ENCODE peak calls at places on chromosome 9, in six cellular contexts. One of them, this sample, is unnamed. For H3K4me1, the result is how much of the 10 kb centered on the place peaks cover.

GRCh38 chr9:134283692-134284265 is 42.5 kb upstream of the RXRA start:
- DNase-seq in lower lobe of right lung: no peak
- DNase-seq in right cardiac atrium: peak
- DNase-seq in prostate gland: no peak
- DNase-seq in left ventricle myocardium inferior: no peak
- DNase-seq in neural progenitor cell: no peak
- DNase-seq in this sample: no peak

GRCh38 chr9:121071356-121071755 is 3.4 kb upstream of the CNTRL start:
- DNase-seq in lower lobe of right lung: no peak
- DNase-seq in right cardiac atrium: no peak
- DNase-seq in prostate gland: no peak
- DNase-seq in left ventricle myocardium inferior: no peak
- DNase-seq in neural progenitor cell: no peak
- DNase-seq in this sample: no peak

GRCh38 chr9:91063471-91063870 is 261.9 kb downstream of the SYK start:
- DNase-seq in lower lobe of right lung: no peak
- DNase-seq in right cardiac atrium: no peak
- DNase-seq in prostate gland: no peak
- DNase-seq in left ventricle myocardium inferior: no peak
- DNase-seq in neural progenitor cell: no peak
- DNase-seq in this sample: no peak

GRCh38 chr9:136062657-136063439 is 32.2 kb downstream of the NACC2 start:
- DNase-seq in lower lobe of right lung: no peak
- DNase-seq in right cardiac atrium: no peak
- DNase-seq in prostate gland: no peak
- DNase-seq in left ventricle myocardium inferior: peak
- DNase-seq in neural progenitor cell: no peak
- DNase-seq in this sample: no peak

GRCh38 chr9:75775966-75776691 is 114.3 kb upstream of the PCSK5 start:
- DNase-seq in lower lobe of right lung: no peak
- DNase-seq in right cardiac atrium: no peak
- DNase-seq in prostate gland: no peak
- DNase-seq in left ventricle myocardium inferior: no peak
- DNase-seq in neural progenitor cell: no peak
- DNase-seq in this sample: no peak

GRCh38 chr9:16275795-16276624 is 594.5 kb downstream of the BNC2 start:
- DNase-seq in lower lobe of right lung: no peak
- DNase-seq in right cardiac atrium: peak
- DNase-seq in prostate gland: peak
- DNase-seq in left ventricle myocardium inferior: no peak
- DNase-seq in neural progenitor cell: no peak
- DNase-seq in this sample: no peak

GRCh38 chr9:134325096-134325812 is 1.0 kb upstream of the RXRA start:
- DNase-seq in lower lobe of right lung: peak
- DNase-seq in right cardiac atrium: peak
- DNase-seq in prostate gland: peak
- DNase-seq in left ventricle myocardium inferior: peak
- DNase-seq in neural progenitor cell: peak
- DNase-seq in this sample: peak

GRCh38 chr9:28883209-28883608 is 1309.9 kb upstream of the C9orf72 start:
- DNase-seq in lower lobe of right lung: no peak
- DNase-seq in right cardiac atrium: no peak
- DNase-seq in prostate gland: no peak
- DNase-seq in left ventricle myocardium inferior: no peak
- DNase-seq in neural progenitor cell: no peak
- DNase-seq in this sample: no peak

GRCh38 chr9:113005777-113006176 is 6.2 kb downstream of the ZNF883 start:
- DNase-seq in lower lobe of right lung: no peak
- DNase-seq in right cardiac atrium: no peak
- DNase-seq in prostate gland: no peak
- DNase-seq in left ventricle myocardium inferior: no peak
- DNase-seq in neural progenitor cell: no peak
- DNase-seq in this sample: peak

GRCh38 chr9:105697871-105698270 is 3.5 kb downstream of the TMEM38B start:
- DNase-seq in lower lobe of right lung: no peak
- DNase-seq in right cardiac atrium: no peak
- DNase-seq in prostate gland: no peak
- DNase-seq in left ventricle myocardium inferior: no peak
- DNase-seq in neural progenitor cell: no peak
- DNase-seq in this sample: no peak

GRCh38 chr9:88628811-88629210 is 93.8 kb downstream of the NXNL2 start:
- DNase-seq in lower lobe of right lung: no peak
- DNase-seq in right cardiac atrium: no peak
- DNase-seq in prostate gland: no peak
- DNase-seq in left ventricle myocardium inferior: no peak
- DNase-seq in neural progenitor cell: no peak
- DNase-seq in this sample: no peak

GRCh38 chr9:5622019-5622418 is 6.9 kb upstream of the RIC1 start:
- DNase-seq in lower lobe of right lung: no peak
- DNase-seq in right cardiac atrium: no peak
- DNase-seq in prostate gland: no peak
- DNase-seq in left ventricle myocardium inferior: no peak
- DNase-seq in neural progenitor cell: no peak
- DNase-seq in this sample: peak

GRCh38 chr9:128416014-128416413 is 4.6 kb upstream of the CERCAM start:
- DNase-seq in lower lobe of right lung: no peak
- DNase-seq in right cardiac atrium: no peak
- DNase-seq in prostate gland: peak
- DNase-seq in left ventricle myocardium inferior: no peak
- DNase-seq in neural progenitor cell: no peak
- DNase-seq in this sample: no peak

GRCh38 chr9:114180701-114181582 is 25.6 kb downstream of the COL27A1 start:
- DNase-seq in lower lobe of right lung: peak
- DNase-seq in right cardiac atrium: peak
- DNase-seq in prostate gland: no peak
- DNase-seq in left ventricle myocardium inferior: peak
- DNase-seq in neural progenitor cell: peak
- DNase-seq in this sample: no peak
- H3K4me1 ChIP-seq in lower lobe of right lung: under half
- H3K4me1 ChIP-seq in right cardiac atrium: under half
- H3K4me1 ChIP-seq in prostate gland: under half
- H3K4me1 ChIP-seq in left ventricle myocardium inferior: half or more
- H3K4me1 ChIP-seq in neural progenitor cell: under half
- H3K4me1 ChIP-seq in this sample: under half

GRCh38 chr9:114484854-114485443 is 20.3 kb downstream of the WHRN start:
- DNase-seq in lower lobe of right lung: no peak
- DNase-seq in right cardiac atrium: no peak
- DNase-seq in prostate gland: no peak
- DNase-seq in left ventricle myocardium inferior: no peak
- DNase-seq in neural progenitor cell: no peak
- DNase-seq in this sample: peak
- H3K4me1 ChIP-seq in lower lobe of right lung: under half
- H3K4me1 ChIP-seq in right cardiac atrium: under half
- H3K4me1 ChIP-seq in prostate gland: under half
- H3K4me1 ChIP-seq in left ventricle myocardium inferior: under half
- H3K4me1 ChIP-seq in neural progenitor cell: under half
- H3K4me1 ChIP-seq in this sample: under half

GRCh38 chr9:87570000-87570834 is 72.5 kb downstream of the DAPK1 start:
- DNase-seq in lower lobe of right lung: no peak
- DNase-seq in right cardiac atrium: no peak
- DNase-seq in prostate gland: no peak
- DNase-seq in left ventricle myocardium inferior: no peak
- DNase-seq in neural progenitor cell: no peak
- DNase-seq in this sample: no peak

GRCh38 chr9:87567047-87567446 is 69.4 kb downstream of the DAPK1 start:
- DNase-seq in lower lobe of right lung: no peak
- DNase-seq in right cardiac atrium: peak
- DNase-seq in prostate gland: no peak
- DNase-seq in left ventricle myocardium inferior: no peak
- DNase-seq in neural progenitor cell: no peak
- DNase-seq in this sample: no peak

GRCh38 chr9:87567566-87567965 is 69.9 kb downstream of the DAPK1 start:
- DNase-seq in lower lobe of right lung: no peak
- DNase-seq in right cardiac atrium: peak
- DNase-seq in prostate gland: no peak
- DNase-seq in left ventricle myocardium inferior: no peak
- DNase-seq in neural progenitor cell: no peak
- DNase-seq in this sample: no peak

GRCh38 chr9:87569008-87569908 is 71.6 kb downstream of the DAPK1 start:
- DNase-seq in lower lobe of right lung: no peak
- DNase-seq in right cardiac atrium: peak
- DNase-seq in prostate gland: no peak
- DNase-seq in left ventricle myocardium inferior: no peak
- DNase-seq in neural progenitor cell: peak
- DNase-seq in this sample: no peak

GRCh38 chr9:87567988-87568800 is 70.5 kb downstream of the DAPK1 start:
- DNase-seq in lower lobe of right lung: no peak
- DNase-seq in right cardiac atrium: peak
- DNase-seq in prostate gland: no peak
- DNase-seq in left ventricle myocardium inferior: no peak
- DNase-seq in neural progenitor cell: no peak
- DNase-seq in this sample: no peak
- H3K4me1 ChIP-seq in lower lobe of right lung: half or more
- H3K4me1 ChIP-seq in right cardiac atrium: under half
- H3K4me1 ChIP-seq in prostate gland: under half
- H3K4me1 ChIP-seq in left ventricle myocardium inferior: under half
- H3K4me1 ChIP-seq in neural progenitor cell: under half
- H3K4me1 ChIP-seq in this sample: under half

GRCh38 chr9:137786511-137786920 is 91.1 kb upstream of the CACNA1B start:
- DNase-seq in lower lobe of right lung: no peak
- DNase-seq in right cardiac atrium: no peak
- DNase-seq in prostate gland: no peak
- DNase-seq in left ventricle myocardium inferior: no peak
- DNase-seq in neural progenitor cell: no peak
- DNase-seq in this sample: no peak

GRCh38 chr9:137787376-137787775 is 90.2 kb upstream of the CACNA1B start:
- DNase-seq in lower lobe of right lung: no peak
- DNase-seq in right cardiac atrium: no peak
- DNase-seq in prostate gland: no peak
- DNase-seq in left ventricle myocardium inferior: no peak
- DNase-seq in neural progenitor cell: no peak
- DNase-seq in this sample: no peak

GRCh38 chr9:137787786-137788505 is 89.6 kb upstream of the CACNA1B start:
- DNase-seq in lower lobe of right lung: no peak
- DNase-seq in right cardiac atrium: no peak
- DNase-seq in prostate gland: no peak
- DNase-seq in left ventricle myocardium inferior: no peak
- DNase-seq in neural progenitor cell: no peak
- DNase-seq in this sample: no peak

GRCh38 chr9:137789295-137789895 is 88.2 kb upstream of the CACNA1B start:
- DNase-seq in lower lobe of right lung: no peak
- DNase-seq in right cardiac atrium: no peak
- DNase-seq in prostate gland: no peak
- DNase-seq in left ventricle myocardium inferior: no peak
- DNase-seq in neural progenitor cell: no peak
- DNase-seq in this sample: no peak

GRCh38 chr9:137788561-137789294 is 88.9 kb upstream of the CACNA1B start:
- DNase-seq in lower lobe of right lung: no peak
- DNase-seq in right cardiac atrium: no peak
- DNase-seq in prostate gland: no peak
- DNase-seq in left ventricle myocardium inferior: no peak
- DNase-seq in neural progenitor cell: no peak
- DNase-seq in this sample: no peak
- H3K4me1 ChIP-seq in lower lobe of right lung: under half
- H3K4me1 ChIP-seq in right cardiac atrium: under half
- H3K4me1 ChIP-seq in prostate gland: under half
- H3K4me1 ChIP-seq in left ventricle myocardium inferior: under half
- H3K4me1 ChIP-seq in neural progenitor cell: under half
- H3K4me1 ChIP-seq in this sample: under half

DNA sequence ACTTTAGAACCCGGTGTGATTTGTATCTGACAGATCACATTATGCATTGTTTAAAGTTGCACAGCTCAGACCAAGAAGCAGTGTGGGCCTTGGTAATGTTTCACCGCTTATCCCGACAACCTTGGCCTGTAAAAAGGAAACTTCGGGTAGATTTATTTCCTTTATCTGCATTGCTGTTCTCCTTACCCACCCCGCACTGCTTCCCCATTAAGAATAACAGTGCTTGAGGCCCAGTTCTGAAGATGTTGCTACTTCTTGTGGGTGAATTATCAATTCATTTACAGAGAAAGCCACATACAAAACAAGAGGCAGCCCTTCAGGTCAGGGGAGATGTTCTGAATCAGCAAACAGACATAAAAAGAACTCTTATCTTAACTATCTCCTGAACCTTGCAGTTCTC is 8.4 kb downstream of the SMARCA2 start:
- DNase-seq in lower lobe of right lung: no peak
- DNase-seq in right cardiac atrium: no peak
- DNase-seq in prostate gland: no peak
- DNase-seq in left ventricle myocardium inferior: no peak
- DNase-seq in neural progenitor cell: no peak
- DNase-seq in this sample: no peak
- H3K4me1 ChIP-seq in lower lobe of right lung: half or more
- H3K4me1 ChIP-seq in right cardiac atrium: under half
- H3K4me1 ChIP-seq in prostate gland: under half
- H3K4me1 ChIP-seq in left ventricle myocardium inferior: half or more
- H3K4me1 ChIP-seq in neural progenitor cell: under half
- H3K4me1 ChIP-seq in this sample: under half

GRCh38 chr9:14318934-14319513 is 5.1 kb upstream of the NFIB start:
- DNase-seq in lower lobe of right lung: no peak
- DNase-seq in right cardiac atrium: no peak
- DNase-seq in prostate gland: no peak
- DNase-seq in left ventricle myocardium inferior: no peak
- DNase-seq in neural progenitor cell: no peak
- DNase-seq in this sample: no peak
- H3K4me1 ChIP-seq in lower lobe of right lung: under half
- H3K4me1 ChIP-seq in right cardiac atrium: under half
- H3K4me1 ChIP-seq in prostate gland: under half
- H3K4me1 ChIP-seq in left ventricle myocardium inferior: half or more
- H3K4me1 ChIP-seq in neural progenitor cell: under half
- H3K4me1 ChIP-seq in this sample: half or more

DNA sequence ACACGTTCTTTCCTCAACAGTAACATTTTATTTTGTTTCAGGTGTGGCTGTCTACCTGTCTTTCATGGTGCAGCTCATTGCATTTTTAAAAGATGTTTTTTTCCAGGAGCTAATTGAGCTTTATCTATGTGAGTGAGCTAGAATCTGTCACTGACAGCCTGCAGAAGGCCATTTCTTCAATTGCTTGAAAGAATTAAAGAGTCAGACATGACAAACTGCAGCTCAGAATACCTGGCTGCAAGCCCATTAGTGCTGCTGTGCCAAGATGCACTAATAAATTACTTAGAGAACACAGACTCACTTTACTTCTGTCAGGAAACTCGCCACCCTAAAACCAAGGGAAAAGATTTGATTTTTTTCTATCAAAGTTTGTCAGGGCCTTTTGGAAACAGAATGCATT is 368.4 kb downstream of the CAAP1 start:
- DNase-seq in lower lobe of right lung: no peak
- DNase-seq in right cardiac atrium: peak
- DNase-seq in prostate gland: peak
- DNase-seq in left ventricle myocardium inferior: no peak
- DNase-seq in neural progenitor cell: no peak
- DNase-seq in this sample: no peak
- H3K4me1 ChIP-seq in lower lobe of right lung: under half
- H3K4me1 ChIP-seq in right cardiac atrium: under half
- H3K4me1 ChIP-seq in prostate gland: under half
- H3K4me1 ChIP-seq in left ventricle myocardium inferior: under half
- H3K4me1 ChIP-seq in neural progenitor cell: under half
- H3K4me1 ChIP-seq in this sample: under half

This sample was measured in mammary epithelial cell.